ENCODE peak calls at places on chromosomes 11 and 22, in four cellular contexts. I, C, N and M are unnamed samples.

GRCh38 chr11:64842851-64843841 is 1.3 kb downstream of the CDC42BPG start:
- DNase-seq in I (peak; percentile 58), C (no peak), N (peak; percentile 70), M (no peak)

GRCh38 chr22:24089951-24090350 is 78.8 kb downstream of the CABIN1 start:
- DNase-seq in I (no peak), C (no peak), N (no peak), M (no peak)

GRCh38 chr11:72736452-72737069 is 15.6 kb downstream of the ARAP1 start:
- DNase-seq in I (peak; percentile 47), C (no peak), N (no peak), M (no peak)

GRCh38 chr11:792535-792821 is 2.6 kb upstream of the CEND1 start:
- DNase-seq in I (no peak), C (no peak), N (no peak), M (no peak)

GRCh38 chr22:25777870-25778269 is 35.9 kb downstream of the MYO18B start:
- DNase-seq in I (no peak), C (peak; percentile 11), N (peak; percentile 41), M (peak; percentile 44)

GRCh38 chr11:107549253-107549953 is 16.1 kb downstream of the ALKBH8 start:
- DNase-seq in I (peak; percentile 36), C (no peak), N (peak; percentile 29), M (peak; percentile 64)

GRCh38 chr22:32119568-32120235 is 39.4 kb downstream of the C22orf42 start:
- DNase-seq in I (no peak), C (no peak), N (no peak), M (peak; percentile 33)

GRCh38 chr11:131978351-131978750 is 607.9 kb downstream of the NTM start:
- DNase-seq in I (no peak), C (no peak), N (no peak), M (peak; percentile 49)

GRCh38 chr11:7538023-7538422 is 24.2 kb downstream of the PPFIBP2 start:
- DNase-seq in I (no peak), C (no peak), N (no peak), M (no peak)

GRCh38 chr11:92380882-92381281 is 156.3 kb downstream of the FAT3 start:
- DNase-seq in I (no peak), C (no peak), N (no peak), M (no peak)

GRCh38 chr11:131628739-131629138 is 258.3 kb downstream of the NTM start:
- DNase-seq in I (no peak), C (no peak), N (no peak), M (no peak)

GRCh38 chr11:15852179-15852578 is 504.2 kb downstream of the SOX6 start:
- DNase-seq in I (peak; percentile 14), C (no peak), N (peak; percentile 13), M (peak; percentile 53)

GRCh38 chr11:117187799-117188481 is 9.4 kb downstream of the SIDT2 start:
- DNase-seq in I (no peak), C (no peak), N (no peak), M (no peak)

GRCh38 chr11:70482529-70482917 is 84.2 kb downstream of the CTTN start:
- DNase-seq in I (no peak), C (no peak), N (no peak), M (no peak)

GRCh38 chr22:50576070-50576469 is 2.2 kb downstream of the CPT1B start:
- DNase-seq in I (peak; percentile 34), C (no peak), N (peak; percentile 81), M (peak; percentile 78)

GRCh38 chr11:63687845-63688244 is 6.5 kb downstream of the RTN3 start:
- DNase-seq in I (no peak), C (no peak), N (no peak), M (no peak)

GRCh38 chr11:86183694-86184093 is 60.9 kb upstream of the EED start:
- DNase-seq in I (peak; percentile 48), C (no peak), N (no peak), M (no peak)

GRCh38 chr11:76787911-76788596 is 4.9 kb downstream of the TSKU start:
- DNase-seq in I (peak; percentile 78), C (no peak), N (peak; percentile 75), M (no peak)

GRCh38 chr11:72333657-72334056 is 89.7 kb upstream of the PHOX2A start:
- DNase-seq in I (peak; percentile 24), C (no peak), N (no peak), M (peak; percentile 89)

GRCh38 chr11:122137081-122137793 is 21.2 kb upstream of the BLID start:
- DNase-seq in I (no peak), C (no peak), N (no peak), M (no peak)

GRCh38 chr11:77193167-77193566 is 65.1 kb downstream of the MYO7A start:
- DNase-seq in I (no peak), C (no peak), N (no peak), M (no peak)

GRCh38 chr11:65121447-65121864 is 478 bp downstream of the FAU start:
- DNase-seq in I (peak; percentile 29), C (no peak), N (no peak), M (peak; percentile 35)

GRCh38 chr22:35761037-35761436 is 43.4 kb downstream of the APOL5 start:
- DNase-seq in I (no peak), C (no peak), N (peak; percentile 20), M (peak; percentile 43)

GRCh38 chr11:128904303-128904871 is 13.2 kb downstream of the KCNJ5 start:
- DNase-seq in I (no peak), C (no peak), N (no peak), M (peak; percentile 28)
- H2AFZ ChIP-seq in I (no peak overlapping the region), C (no peak overlapping the region), N (no peak overlapping the region), M (peak overlapping the region; percentile 72)

GRCh38 chr22:42994276-42994916 is 20.6 kb downstream of the PACSIN2 start:
- DNase-seq in I (no peak), C (no peak), N (peak; percentile 27), M (no peak)

GRCh38 chr22:42994917-42995562 is 19.9 kb downstream of the PACSIN2 start:
- DNase-seq in I (no peak), C (peak; percentile 46), N (peak; percentile 98), M (no peak)

GRCh38 chr22:42992092-42992491 is 22.9 kb downstream of the PACSIN2 start:
- DNase-seq in I (no peak), C (no peak), N (no peak), M (no peak)

GRCh38 chr22:42992886-42993479 is 22.0 kb downstream of the PACSIN2 start:
- DNase-seq in I (no peak), C (no peak), N (no peak), M (no peak)

GRCh38 chr22:42993651-42994275 is 21.2 kb downstream of the PACSIN2 start:
- DNase-seq in I (no peak), C (no peak), N (peak; percentile 99), M (no peak)
- TF ChIP-seq POLR2AphosphoS5 in I (no peak), C (no peak), N (no peak), M (no peak)

GRCh38 chr22:28873183-28873964 is 10.0 kb upstream of the ZNRF3 start:
- DNase-seq in I (peak; percentile 47), C (no peak), N (no peak), M (peak; percentile 31)
- TF ChIP-seq JUNB in I (no peak), C (no peak), N (no peak), M (no peak)

GRCh38 chr22:30277547-30278344 is 11.1 kb upstream of the OSM start:
- DNase-seq in I (no peak), C (no peak), N (no peak), M (no peak)

GRCh38 chr22:30282616-30283046 is 6.7 kb downstream of the CASTOR1 start:
- DNase-seq in I (no peak), C (no peak), N (no peak), M (no peak)

GRCh38 chr22:30280495-30280894 is 8.8 kb downstream of the CASTOR1 start:
- DNase-seq in I (no peak), C (no peak), N (no peak), M (no peak)

GRCh38 chr22:30279932-30280331 is 9.4 kb downstream of the CASTOR1 start:
- DNase-seq in I (no peak), C (no peak), N (no peak), M (no peak)

DNA sequence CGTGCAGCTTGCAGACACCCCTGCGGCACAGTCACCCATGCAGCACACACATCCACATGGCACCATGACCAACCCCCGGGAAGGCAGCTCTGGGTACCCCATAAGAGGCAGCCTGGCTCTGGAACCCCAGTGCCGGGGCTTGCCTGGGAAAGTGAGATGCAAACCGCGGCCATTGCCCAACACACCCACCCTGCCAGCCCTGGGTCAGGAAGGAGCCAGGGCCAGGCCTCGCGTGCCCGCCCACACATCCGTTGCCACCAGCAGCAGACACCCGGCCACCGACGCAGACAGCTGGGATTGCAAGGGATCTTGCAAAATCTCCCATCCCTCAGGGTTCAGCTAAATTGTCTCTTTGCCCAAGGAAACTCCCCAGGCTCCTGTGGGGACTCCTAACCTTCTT is 9.9 kb downstream of the CASTOR1 start:
- DNase-seq in I (no peak), C (no peak), N (no peak), M (no peak)
- H2AFZ ChIP-seq in I (no peak overlapping the region), C (no peak overlapping the region), N (no peak overlapping the region), M (no peak overlapping the region)

GRCh38 chr11:34620202-34620601 is 691 bp upstream of the EHF start:
- DNase-seq in I (no peak), C (no peak), N (no peak), M (no peak)

GRCh38 chr11:34619062-34619516 is 1.8 kb upstream of the EHF start:
- DNase-seq in I (peak; percentile 42), C (no peak), N (no peak), M (no peak)

GRCh38 chr11:34621876-34622275 is 983 bp downstream of the EHF start:
- DNase-seq in I (no peak), C (no peak), N (peak; percentile 30), M (no peak)

GRCh38 chr11:34623463-34623862 is 2.6 kb downstream of the EHF start:
- DNase-seq in I (no peak), C (no peak), N (no peak), M (no peak)

DNA sequence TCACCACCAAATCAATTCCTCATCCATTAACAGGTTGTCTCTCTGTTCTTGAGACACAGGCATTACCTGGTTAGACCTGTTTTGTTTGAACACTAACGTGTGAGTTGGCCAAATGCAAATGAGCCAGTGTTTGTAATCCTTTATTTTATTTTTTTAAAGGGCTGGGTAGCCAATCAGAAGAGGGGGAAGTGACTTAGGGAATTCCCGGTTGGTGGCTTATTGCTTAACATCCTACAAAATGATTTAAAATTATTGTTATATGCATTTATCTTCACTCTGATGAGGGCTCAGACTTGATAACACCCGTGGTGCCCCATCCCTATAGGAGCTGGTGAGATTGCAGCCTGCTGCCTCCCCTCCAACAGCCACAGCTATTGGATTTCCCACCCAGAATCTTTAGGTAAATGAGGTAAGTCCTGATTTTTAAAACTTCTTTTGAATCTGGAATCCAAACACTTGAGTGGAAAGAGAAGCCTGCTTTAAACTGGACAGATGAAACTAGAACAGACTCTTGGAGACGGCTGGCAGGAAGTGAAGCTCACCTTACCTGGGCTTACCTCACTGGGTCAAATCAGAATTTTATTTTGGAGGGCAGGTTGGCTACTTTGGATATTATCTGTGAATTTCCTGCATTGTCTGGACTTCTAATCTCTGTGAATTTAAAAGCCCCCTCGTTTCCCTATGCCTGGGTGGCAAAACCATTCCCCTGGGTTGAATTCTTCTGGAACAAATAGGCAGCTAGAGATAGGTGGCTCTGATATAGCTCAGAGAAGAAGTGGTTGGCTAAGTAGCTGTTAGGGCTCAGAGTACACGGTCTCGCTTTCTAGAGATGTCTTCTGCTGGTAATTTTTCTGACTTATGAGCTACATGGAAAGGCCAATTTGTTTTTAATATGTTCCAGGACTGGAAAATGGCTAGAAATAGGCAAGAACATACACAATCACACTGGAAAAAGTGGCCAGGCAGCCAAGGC is at the start of gene EHF:
- DNase-seq in I (no peak), C (no peak), N (no peak), M (no peak)
- TF ChIP-seq POLR2AphosphoS5 in I (no peak), C (no peak), N (no peak), M (no peak)